ENCODE peak calls at places on chromosomes 2 and 18, in seven cellular contexts. One of them, this sample, is unnamed.

GRCh38 chr18:69123421-69123820 is 277.3 kb upstream of the DOK6 start:
- DNase-seq in fibroblast of lung: no peak
- DNase-seq in lung: no peak
- DNase-seq in A673: no peak
- DNase-seq in A549: no peak
- DNase-seq in CD4-positive, alpha-beta memory T cell: no peak
- DNase-seq in endothelial cell of umbilical vein: no peak
- DNase-seq in this sample: no peak

GRCh38 chr2:11899896-11900295 is 153.5 kb downstream of the LPIN1 start:
- DNase-seq in lung: no peak
- DNase-seq in A673: no peak
- DNase-seq in endothelial cell of umbilical vein: no peak
- DNase-seq in fibroblast of lung: no peak
- DNase-seq in CD4-positive, alpha-beta memory T cell: no peak
- DNase-seq in A549: no peak
- DNase-seq in this sample: no peak

GRCh38 chr2:217338306-217338916 is 478.5 kb upstream of the TNP1 start:
- DNase-seq in A549: no peak
- DNase-seq in endothelial cell of umbilical vein: no peak
- DNase-seq in A673: peak; percentile 87
- DNase-seq in lung: no peak
- DNase-seq in fibroblast of lung: peak; percentile 93
- DNase-seq in CD4-positive, alpha-beta memory T cell: no peak
- DNase-seq in this sample: no peak

GRCh38 chr18:74078257-74078656 is 69.4 kb downstream of the FBXO15 start:
- DNase-seq in endothelial cell of umbilical vein: no peak
- DNase-seq in lung: no peak
- DNase-seq in fibroblast of lung: no peak
- DNase-seq in CD4-positive, alpha-beta memory T cell: no peak
- DNase-seq in A673: no peak
- DNase-seq in A549: no peak
- DNase-seq in this sample: no peak

GRCh38 chr2:19426144-19426543 is 67.7 kb upstream of the OSR1 start:
- DNase-seq in fibroblast of lung: no peak
- DNase-seq in lung: no peak
- DNase-seq in A673: no peak
- DNase-seq in A549: no peak
- DNase-seq in endothelial cell of umbilical vein: no peak
- DNase-seq in CD4-positive, alpha-beta memory T cell: no peak
- DNase-seq in this sample: no peak

GRCh38 chr2:37832590-37833197 is 92.4 kb upstream of the RMDN2 start:
- DNase-seq in lung: peak; percentile 92
- DNase-seq in endothelial cell of umbilical vein: peak; percentile 85
- DNase-seq in A549: peak; percentile 88
- DNase-seq in fibroblast of lung: peak; percentile 74
- DNase-seq in CD4-positive, alpha-beta memory T cell: peak; percentile 74
- DNase-seq in A673: peak; percentile 83
- DNase-seq in this sample: peak; percentile 75

GRCh38 chr2:101190753-101191516 is 39.8 kb upstream of the TBC1D8 start:
- DNase-seq in lung: no peak
- DNase-seq in A673: no peak
- DNase-seq in endothelial cell of umbilical vein: no peak
- DNase-seq in CD4-positive, alpha-beta memory T cell: no peak
- DNase-seq in fibroblast of lung: no peak
- DNase-seq in A549: no peak
- DNase-seq in this sample: no peak

GRCh38 chr2:172822585-172822984 is 86.9 kb downstream of the RAPGEF4 start:
- DNase-seq in fibroblast of lung: no peak
- DNase-seq in A549: no peak
- DNase-seq in lung: no peak
- DNase-seq in A673: no peak
- DNase-seq in endothelial cell of umbilical vein: peak; percentile 40
- DNase-seq in CD4-positive, alpha-beta memory T cell: no peak
- DNase-seq in this sample: no peak

GRCh38 chr2:20317690-20318089 is 33.0 kb downstream of the PUM2 start:
- DNase-seq in fibroblast of lung: no peak
- DNase-seq in endothelial cell of umbilical vein: no peak
- DNase-seq in lung: no peak
- DNase-seq in A549: no peak
- DNase-seq in CD4-positive, alpha-beta memory T cell: no peak
- DNase-seq in A673: no peak
- DNase-seq in this sample: no peak

GRCh38 chr2:221255862-221256261 is 316.2 kb downstream of the EPHA4 start:
- DNase-seq in fibroblast of lung: no peak
- DNase-seq in lung: no peak
- DNase-seq in A673: no peak
- DNase-seq in A549: no peak
- DNase-seq in endothelial cell of umbilical vein: peak; percentile 23
- DNase-seq in CD4-positive, alpha-beta memory T cell: no peak
- DNase-seq in this sample: no peak

GRCh38 chr2:41736105-41736567 is 311.7 kb upstream of the PKDCC start:
- DNase-seq in A549: no peak
- DNase-seq in CD4-positive, alpha-beta memory T cell: no peak
- DNase-seq in endothelial cell of umbilical vein: no peak
- DNase-seq in fibroblast of lung: peak; percentile 11
- DNase-seq in A673: peak; percentile 49
- DNase-seq in lung: no peak
- DNase-seq in this sample: no peak

GRCh38 chr2:46984642-46985476 is 69.3 kb upstream of the MCFD2 start:
- DNase-seq in fibroblast of lung: peak; percentile 98
- DNase-seq in A673: peak; percentile 27
- DNase-seq in lung: peak; percentile 81
- DNase-seq in CD4-positive, alpha-beta memory T cell: no peak
- DNase-seq in endothelial cell of umbilical vein: peak; percentile 84
- DNase-seq in A549: peak; percentile 90
- DNase-seq in this sample: no peak

GRCh38 chr2:102069311-102069974 is 73.1 kb upstream of the IL1R1 start:
- DNase-seq in A673: no peak
- DNase-seq in fibroblast of lung: no peak
- DNase-seq in A549: no peak
- DNase-seq in endothelial cell of umbilical vein: no peak
- DNase-seq in CD4-positive, alpha-beta memory T cell: no peak
- DNase-seq in lung: no peak
- DNase-seq in this sample: no peak

GRCh38 chr2:212695426-212695825 is 156.8 kb upstream of the ERBB4 start:
- DNase-seq in A673: no peak
- DNase-seq in A549: no peak
- DNase-seq in endothelial cell of umbilical vein: no peak
- DNase-seq in CD4-positive, alpha-beta memory T cell: no peak
- DNase-seq in fibroblast of lung: no peak
- DNase-seq in lung: no peak
- DNase-seq in this sample: no peak

GRCh38 chr18:80034852-80035406 is 695 bp downstream of the RBFA start:
- DNase-seq in endothelial cell of umbilical vein: peak; percentile 20
- DNase-seq in A673: peak; percentile 11
- DNase-seq in lung: no peak
- DNase-seq in A549: no peak
- DNase-seq in CD4-positive, alpha-beta memory T cell: no peak
- DNase-seq in fibroblast of lung: no peak
- DNase-seq in this sample: peak; percentile 58

GRCh38 chr2:28047698-28048097 is 157.2 kb downstream of the BABAM2 start:
- DNase-seq in CD4-positive, alpha-beta memory T cell: no peak
- DNase-seq in endothelial cell of umbilical vein: no peak
- DNase-seq in A673: no peak
- DNase-seq in lung: no peak
- DNase-seq in fibroblast of lung: peak; percentile 88
- DNase-seq in A549: no peak
- DNase-seq in this sample: no peak

GRCh38 chr2:31835450-31835849 is 175.4 kb downstream of the MEMO1 start:
- DNase-seq in CD4-positive, alpha-beta memory T cell: no peak
- DNase-seq in fibroblast of lung: no peak
- DNase-seq in lung: no peak
- DNase-seq in A549: no peak
- DNase-seq in A673: no peak
- DNase-seq in endothelial cell of umbilical vein: no peak
- DNase-seq in this sample: no peak

GRCh38 chr2:31832363-31832762 is 178.4 kb downstream of the MEMO1 start:
- DNase-seq in lung: no peak
- DNase-seq in endothelial cell of umbilical vein: no peak
- DNase-seq in A549: no peak
- DNase-seq in fibroblast of lung: no peak
- DNase-seq in A673: no peak
- DNase-seq in CD4-positive, alpha-beta memory T cell: no peak
- DNase-seq in this sample: no peak

GRCh38 chr2:31828891-31829290 is 181.9 kb downstream of the MEMO1 start:
- DNase-seq in fibroblast of lung: peak; percentile 14
- DNase-seq in A549: no peak
- DNase-seq in endothelial cell of umbilical vein: no peak
- DNase-seq in lung: no peak
- DNase-seq in CD4-positive, alpha-beta memory T cell: no peak
- DNase-seq in A673: no peak
- DNase-seq in this sample: no peak

DNA sequence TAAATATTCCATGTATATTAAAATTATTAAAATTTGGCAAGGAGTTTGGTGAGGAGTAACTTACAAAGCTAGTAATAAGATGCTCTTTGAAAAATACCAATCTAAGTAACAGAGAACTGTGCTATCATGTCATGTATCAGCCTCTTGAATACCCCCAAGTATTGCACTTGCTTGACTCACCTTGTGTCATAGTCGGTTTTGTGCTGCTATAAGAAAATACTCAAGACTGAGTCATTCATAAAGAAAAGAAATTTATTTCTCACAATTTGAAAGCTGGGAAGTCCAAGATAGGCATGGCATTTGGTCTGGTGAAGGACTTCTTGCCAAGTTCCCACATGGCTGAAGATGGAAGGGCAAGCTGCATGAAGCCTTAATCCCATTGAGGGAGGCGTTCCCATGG is 179.2 kb downstream of the MEMO1 start:
- DNase-seq in A673: no peak
- DNase-seq in endothelial cell of umbilical vein: no peak
- DNase-seq in A549: no peak
- DNase-seq in CD4-positive, alpha-beta memory T cell: no peak
- DNase-seq in lung: no peak
- DNase-seq in fibroblast of lung: peak; percentile 32
- DNase-seq in this sample: no peak
- H3K4me3 ChIP-seq in A673: no peak overlapping the region
- H3K4me3 ChIP-seq in endothelial cell of umbilical vein: no peak overlapping the region
- H3K4me3 ChIP-seq in A549: no peak overlapping the region
- H3K4me3 ChIP-seq in CD4-positive, alpha-beta memory T cell: no peak overlapping the region
- H3K4me3 ChIP-seq in lung: no peak overlapping the region
- H3K4me3 ChIP-seq in fibroblast of lung: no peak overlapping the region
- H3K4me3 ChIP-seq in this sample: no peak overlapping the region

GRCh38 chr18:52152036-52152435 is 188.0 kb upstream of the DCC start:
- DNase-seq in lung: no peak
- DNase-seq in CD4-positive, alpha-beta memory T cell: no peak
- DNase-seq in A549: no peak
- DNase-seq in A673: peak; percentile 11
- DNase-seq in endothelial cell of umbilical vein: no peak
- DNase-seq in fibroblast of lung: peak; percentile 21
- DNase-seq in this sample: no peak

GRCh38 chr18:52150050-52150449 is 189.9 kb upstream of the DCC start:
- DNase-seq in lung: no peak
- DNase-seq in CD4-positive, alpha-beta memory T cell: no peak
- DNase-seq in A673: no peak
- DNase-seq in A549: no peak
- DNase-seq in fibroblast of lung: no peak
- DNase-seq in endothelial cell of umbilical vein: no peak
- DNase-seq in this sample: no peak
- H3K4me1 ChIP-seq in lung: no peaks in the 10 kb centered on the region
- H3K4me1 ChIP-seq in CD4-positive, alpha-beta memory T cell: no peaks in the 10 kb centered on the region
- H3K4me1 ChIP-seq in A673: no peaks in the 10 kb centered on the region
- H3K4me1 ChIP-seq in A549: no peaks in the 10 kb centered on the region
- H3K4me1 ChIP-seq in fibroblast of lung: no peaks in the 10 kb centered on the region
- H3K4me1 ChIP-seq in endothelial cell of umbilical vein: no peaks in the 10 kb centered on the region
- H3K4me1 ChIP-seq in this sample: no peaks in the 10 kb centered on the region

GRCh38 chr2:241859017-241859435 is 332 bp upstream of the PDCD1 start:
- DNase-seq in A673: no peak
- DNase-seq in fibroblast of lung: no peak
- DNase-seq in endothelial cell of umbilical vein: no peak
- DNase-seq in lung: no peak
- DNase-seq in A549: no peak
- DNase-seq in CD4-positive, alpha-beta memory T cell: no peak
- DNase-seq in this sample: no peak
- H3K4me3 ChIP-seq in A673: no peak overlapping the region
- H3K4me3 ChIP-seq in fibroblast of lung: no peak overlapping the region
- H3K4me3 ChIP-seq in endothelial cell of umbilical vein: no peak overlapping the region
- H3K4me3 ChIP-seq in lung: no peak overlapping the region
- H3K4me3 ChIP-seq in A549: no peak overlapping the region
- H3K4me3 ChIP-seq in CD4-positive, alpha-beta memory T cell: peak overlapping the region; percentile 23
- H3K4me3 ChIP-seq in this sample: no peak overlapping the region

GRCh38 chr2:3651686-3652516 is 6.1 kb upstream of the ALLC start:
- DNase-seq in fibroblast of lung: peak; percentile 53
- DNase-seq in A549: no peak
- DNase-seq in CD4-positive, alpha-beta memory T cell: peak; percentile 82
- DNase-seq in endothelial cell of umbilical vein: peak; percentile 19
- DNase-seq in lung: peak; percentile 39
- DNase-seq in A673: peak; percentile 54
- DNase-seq in this sample: peak; percentile 17

GRCh38 chr2:3649581-3649980 is 8.4 kb upstream of the ALLC start:
- DNase-seq in endothelial cell of umbilical vein: no peak
- DNase-seq in A549: no peak
- DNase-seq in lung: no peak
- DNase-seq in fibroblast of lung: no peak
- DNase-seq in CD4-positive, alpha-beta memory T cell: no peak
- DNase-seq in A673: no peak
- DNase-seq in this sample: no peak

GRCh38 chr2:3647831-3648651 is 10.0 kb upstream of the ALLC start:
- DNase-seq in lung: no peak
- DNase-seq in A549: no peak
- DNase-seq in CD4-positive, alpha-beta memory T cell: no peak
- DNase-seq in A673: no peak
- DNase-seq in endothelial cell of umbilical vein: no peak
- DNase-seq in fibroblast of lung: no peak
- DNase-seq in this sample: no peak

GRCh38 chr2:3648652-3649177 is 9.3 kb upstream of the ALLC start:
- DNase-seq in endothelial cell of umbilical vein: no peak
- DNase-seq in CD4-positive, alpha-beta memory T cell: no peak
- DNase-seq in A673: no peak
- DNase-seq in fibroblast of lung: no peak
- DNase-seq in A549: no peak
- DNase-seq in lung: no peak
- DNase-seq in this sample: no peak

GRCh38 chr2:3650140-3650944 is 7.7 kb upstream of the ALLC start:
- DNase-seq in fibroblast of lung: no peak
- DNase-seq in A673: no peak
- DNase-seq in A549: peak; percentile 24
- DNase-seq in CD4-positive, alpha-beta memory T cell: no peak
- DNase-seq in endothelial cell of umbilical vein: no peak
- DNase-seq in lung: no peak
- DNase-seq in this sample: no peak
- H3K4me1 ChIP-seq in fibroblast of lung: peaks cover 4% of the 10 kb centered on the region
- H3K4me1 ChIP-seq in A673: peaks cover 4% of the 10 kb centered on the region
- H3K4me1 ChIP-seq in A549: peaks cover 5% of the 10 kb centered on the region
- H3K4me1 ChIP-seq in CD4-positive, alpha-beta memory T cell: peaks cover 13% of the 10 kb centered on the region
- H3K4me1 ChIP-seq in endothelial cell of umbilical vein: peaks cover 2% of the 10 kb centered on the region
- H3K4me1 ChIP-seq in lung: no peaks in the 10 kb centered on the region
- H3K4me1 ChIP-seq in this sample: no peaks in the 10 kb centered on the region

This sample was measured in small intestine.